ENCODE peak calls at places on chromosomes 16 and 17, in eight cellular contexts. C, K, M, S, D, V, O and G are unnamed samples.

GRCh38 chr16:47779201-47780016 is 318.3 kb downstream of the PHKB start:
- DNase-seq in C (peak), K (peak), M (no peak), S (peak), D (no peak), V (no peak), O (peak), G (peak)

GRCh38 chr17:56121661-56122060 is 31.6 kb upstream of the ANKFN1 start:
- DNase-seq in C (no peak), K (no peak), M (no peak), S (no peak), D (no peak), V (no peak), O (no peak), G (no peak)

GRCh38 chr17:81422776-81423697 is 27.8 kb downstream of the BAHCC1 start:
- DNase-seq in C (peak), K (no peak), M (no peak), S (no peak), D (no peak), V (no peak), O (no peak), G (no peak)

GRCh38 chr17:30363715-30364202 is 15.0 kb upstream of the CPD start:
- DNase-seq in C (peak), K (peak), M (no peak), S (peak), D (peak), V (peak), O (peak), G (peak)

GRCh38 chr16:87764600-87765472 is 950 bp downstream of the KLHDC4 start:
- DNase-seq in C (no peak), K (peak), M (no peak), S (no peak), D (peak), V (no peak), O (peak), G (no peak)

GRCh38 chr16:53486230-53486629 is 16.8 kb downstream of the AKTIP start:
- DNase-seq in C (no peak), K (no peak), M (no peak), S (no peak), D (no peak), V (no peak), O (no peak), G (no peak)

GRCh38 chr17:3959295-3959899 is 4.8 kb downstream of the ATP2A3 start:
- DNase-seq in C (peak), K (peak), M (no peak), S (no peak), D (no peak), V (no peak), O (no peak), G (no peak)

GRCh38 chr16:1920727-1921155 is 2.5 kb upstream of the HS3ST6 start:
- DNase-seq in C (peak), K (no peak), M (no peak), S (peak), D (no peak), V (no peak), O (no peak), G (no peak)

GRCh38 chr17:40818343-40818732 is 4.1 kb downstream of the KRT10 start:
- DNase-seq in C (no peak), K (no peak), M (no peak), S (no peak), D (no peak), V (no peak), O (no peak), G (no peak)

GRCh38 chr16:54422569-54422978 is 136.0 kb upstream of the IRX3 start:
- DNase-seq in C (no peak), K (no peak), M (no peak), S (no peak), D (no peak), V (no peak), O (no peak), G (no peak)

GRCh38 chr17:27622914-27623313 is 8.1 kb upstream of the LGALS9 start:
- DNase-seq in C (no peak), K (no peak), M (no peak), S (no peak), D (no peak), V (no peak), O (no peak), G (no peak)

GRCh38 chr16:57475711-57476339 is 10.5 kb downstream of the DOK4 start:
- DNase-seq in C (peak), K (peak), M (peak), S (peak), D (peak), V (peak), O (peak), G (peak)

GRCh38 chr17:4230142-4230541 is 33.6 kb downstream of the ANKFY1 start:
- DNase-seq in C (peak), K (no peak), M (no peak), S (no peak), D (no peak), V (no peak), O (no peak), G (no peak)

GRCh38 chr17:50213026-50214015 is 11.9 kb upstream of the COL1A1 start:
- DNase-seq in C (no peak), K (peak), M (no peak), S (peak), D (peak), V (peak), O (peak), G (peak)

GRCh38 chr16:8877894-8878522 is 4.1 kb upstream of the LITAFD start:
- DNase-seq in C (no peak), K (no peak), M (no peak), S (no peak), D (no peak), V (no peak), O (no peak), G (no peak)

GRCh38 chr17:66661857-66662256 is 173.1 kb upstream of the CACNG5 start:
- DNase-seq in C (no peak), K (no peak), M (no peak), S (no peak), D (no peak), V (no peak), O (no peak), G (no peak)

GRCh38 chr17:80832266-80832676 is 159.4 kb upstream of the CHMP6 start:
- DNase-seq in C (peak), K (no peak), M (no peak), S (no peak), D (no peak), V (no peak), O (no peak), G (no peak)

GRCh38 chr17:77318491-77319210 is 177.9 kb downstream of the SEC14L1 start:
- DNase-seq in C (peak), K (no peak), M (no peak), S (no peak), D (no peak), V (no peak), O (no peak), G (no peak)

GRCh38 chr17:65485388-65486299 is 75.8 kb downstream of the AXIN2 start:
- DNase-seq in C (peak), K (no peak), M (no peak), S (no peak), D (no peak), V (no peak), O (no peak), G (no peak)

GRCh38 chr16:27320261-27321012 is 6.7 kb downstream of the IL4R start:
- DNase-seq in C (no peak), K (no peak), M (no peak), S (no peak), D (no peak), V (no peak), O (no peak), G (no peak)

GRCh38 chr16:69496376-69496775 is 69.4 kb upstream of the NFAT5 start:
- DNase-seq in C (no peak), K (no peak), M (no peak), S (no peak), D (no peak), V (no peak), O (no peak), G (no peak)

GRCh38 chr17:18185832-18186231 is 2.2 kb downstream of the ALKBH5 start:
- DNase-seq in C (peak), K (no peak), M (no peak), S (peak), D (no peak), V (no peak), O (no peak), G (no peak)

GRCh38 chr17:81518785-81519283 is 6.2 kb upstream of the ACTG1 start:
- DNase-seq in C (peak), K (no peak), M (no peak), S (peak), D (no peak), V (no peak), O (no peak), G (no peak)

GRCh38 chr17:71023631-71024030 is 854.3 kb downstream of the KCNJ2 start:
- DNase-seq in C (peak), K (no peak), M (no peak), S (no peak), D (no peak), V (no peak), O (no peak), G (no peak)

GRCh38 chr17:67157732-67158639 is 87.0 kb downstream of the HELZ start:
- DNase-seq in C (peak), K (no peak), M (no peak), S (peak), D (no peak), V (no peak), O (no peak), G (no peak)

GRCh38 chr17:4938670-4939553 is 934 bp downstream of the SLC25A11 start:
- DNase-seq in C (peak), K (no peak), M (no peak), S (no peak), D (no peak), V (no peak), O (peak), G (no peak)

GRCh38 chr17:67431210-67432015 is 54.3 kb downstream of the PITPNC1 start:
- DNase-seq in C (peak), K (no peak), M (no peak), S (peak), D (no peak), V (no peak), O (no peak), G (no peak)

GRCh38 chr17:2174471-2175293 is 119.8 kb downstream of the HIC1 start:
- DNase-seq in C (peak), K (no peak), M (no peak), S (no peak), D (no peak), V (no peak), O (no peak), G (no peak)

GRCh38 chr16:68539704-68540370 is 746 bp downstream of the ZFP90 start:
- DNase-seq in C (peak), K (no peak), M (no peak), S (peak), D (no peak), V (no peak), O (no peak), G (no peak)

GRCh38 chr17:67420994-67421393 is 43.9 kb downstream of the PITPNC1 start:
- DNase-seq in C (no peak), K (no peak), M (no peak), S (no peak), D (no peak), V (no peak), O (no peak), G (no peak)

GRCh38 chr17:12242390-12242954 is 221.8 kb downstream of the MAP2K4 start:
- DNase-seq in C (no peak), K (no peak), M (no peak), S (no peak), D (no peak), V (no peak), O (no peak), G (no peak)

GRCh38 chr16:74742051-74742481 is 32.6 kb downstream of the FA2H start:
- DNase-seq in C (no peak), K (no peak), M (no peak), S (no peak), D (no peak), V (no peak), O (no peak), G (no peak)

GRCh38 chr16:82936941-82937551 is 310.3 kb downstream of the CDH13 start:
- DNase-seq in C (peak), K (no peak), M (no peak), S (no peak), D (no peak), V (no peak), O (peak), G (no peak)

GRCh38 chr16:30005341-30006094 is 5.3 kb downstream of the DOC2A start:
- DNase-seq in C (peak), K (peak), M (no peak), S (peak), D (no peak), V (no peak), O (peak), G (peak)

GRCh38 chr17:77995146-77995852 is 36.8 kb downstream of the TNRC6C start:
- DNase-seq in C (no peak), K (peak), M (no peak), S (no peak), D (no peak), V (no peak), O (no peak), G (no peak)

GRCh38 chr17:45282683-45283644 is 21.1 kb upstream of the SPATA32 start:
- DNase-seq in C (peak), K (no peak), M (no peak), S (no peak), D (peak), V (no peak), O (peak), G (no peak)

GRCh38 chr17:74779948-74780400 is 3.8 kb upstream of the NAT9 start:
- DNase-seq in C (no peak), K (peak), M (no peak), S (peak), D (peak), V (no peak), O (peak), G (peak)

GRCh38 chr16:78515421-78515820 is 416.0 kb downstream of the WWOX start:
- DNase-seq in C (no peak), K (no peak), M (no peak), S (no peak), D (no peak), V (no peak), O (no peak), G (no peak)